ENCODE peak calls at places on chromosome 22, in four cellular contexts. One of them, this sample, is unnamed.
A peak's percentile ranks its signal among the peaks of the same experiment; 100 is the strongest.

GRCh38 chr22:44566911-44567310 is 68.9 kb upstream of the RTL6 start:
- DNase-seq in right lobe of liver: peak; percentile 27
- DNase-seq in activated naive CD4-positive, alpha-beta T cell treated with anti-CD3 and anti-CD28 coated beads for 36 hours: no peak
- DNase-seq in PC-3: no peak
- DNase-seq in this sample: no peak

GRCh38 chr22:31917227-31917921 is 27.0 kb upstream of the YWHAH start:
- DNase-seq in activated naive CD4-positive, alpha-beta T cell treated with anti-CD3 and anti-CD28 coated beads for 36 hours: no peak
- DNase-seq in right lobe of liver: no peak
- DNase-seq in PC-3: no peak
- DNase-seq in this sample: no peak

GRCh38 chr22:41994506-41994905 is 4.1 kb upstream of the WBP2NL start:
- DNase-seq in right lobe of liver: no peak
- DNase-seq in PC-3: no peak
- DNase-seq in activated naive CD4-positive, alpha-beta T cell treated with anti-CD3 and anti-CD28 coated beads for 36 hours: no peak
- DNase-seq in this sample: no peak

GRCh38 chr22:30208631-30209603 is 37.6 kb downstream of the LIF start:
- DNase-seq in activated naive CD4-positive, alpha-beta T cell treated with anti-CD3 and anti-CD28 coated beads for 36 hours: no peak
- DNase-seq in PC-3: peak; percentile 88
- DNase-seq in right lobe of liver: no peak
- DNase-seq in this sample: peak; percentile 84

GRCh38 chr22:49586244-49586748 is 241.4 kb downstream of the BRD1 start:
- DNase-seq in activated naive CD4-positive, alpha-beta T cell treated with anti-CD3 and anti-CD28 coated beads for 36 hours: no peak
- DNase-seq in PC-3: peak; percentile 2
- DNase-seq in right lobe of liver: peak; percentile 32
- DNase-seq in this sample: peak; percentile 14

GRCh38 chr22:23070418-23071162 is at the start of gene GNAZ:
- DNase-seq in right lobe of liver: peak; percentile 47
- DNase-seq in PC-3: no peak
- DNase-seq in activated naive CD4-positive, alpha-beta T cell treated with anti-CD3 and anti-CD28 coated beads for 36 hours: peak; percentile 16
- DNase-seq in this sample: no peak

GRCh38 chr22:22661275-22661674 is 16.9 kb downstream of the GGTLC2 start:
- DNase-seq in right lobe of liver: no peak
- DNase-seq in activated naive CD4-positive, alpha-beta T cell treated with anti-CD3 and anti-CD28 coated beads for 36 hours: no peak
- DNase-seq in PC-3: no peak
- DNase-seq in this sample: no peak

GRCh38 chr22:37848587-37849088 is 581 bp upstream of the EIF3L start:
- DNase-seq in activated naive CD4-positive, alpha-beta T cell treated with anti-CD3 and anti-CD28 coated beads for 36 hours: peak; percentile 45
- DNase-seq in right lobe of liver: no peak
- DNase-seq in PC-3: peak; percentile 18
- DNase-seq in this sample: no peak

GRCh38 chr22:18987765-18988164 is 51.7 kb upstream of the PRODH start:
- DNase-seq in right lobe of liver: peak; percentile 73
- DNase-seq in PC-3: no peak
- DNase-seq in activated naive CD4-positive, alpha-beta T cell treated with anti-CD3 and anti-CD28 coated beads for 36 hours: peak; percentile 31
- DNase-seq in this sample: peak; percentile 32

GRCh38 chr22:27692243-27692642 is 109.3 kb downstream of the MN1 start:
- DNase-seq in PC-3: no peak
- DNase-seq in activated naive CD4-positive, alpha-beta T cell treated with anti-CD3 and anti-CD28 coated beads for 36 hours: no peak
- DNase-seq in right lobe of liver: no peak
- DNase-seq in this sample: peak; percentile 15

GRCh38 chr22:48055185-48055584 is 1292.7 kb downstream of the TBC1D22A start:
- DNase-seq in right lobe of liver: no peak
- DNase-seq in activated naive CD4-positive, alpha-beta T cell treated with anti-CD3 and anti-CD28 coated beads for 36 hours: no peak
- DNase-seq in PC-3: no peak
- DNase-seq in this sample: no peak

GRCh38 chr22:39444247-39444800 is 12.5 kb upstream of the MGAT3 start:
- DNase-seq in PC-3: no peak
- DNase-seq in activated naive CD4-positive, alpha-beta T cell treated with anti-CD3 and anti-CD28 coated beads for 36 hours: no peak
- DNase-seq in right lobe of liver: no peak
- DNase-seq in this sample: peak; percentile 29

GRCh38 chr22:45007247-45007945 is 2.4 kb downstream of the PHF21B start:
- DNase-seq in activated naive CD4-positive, alpha-beta T cell treated with anti-CD3 and anti-CD28 coated beads for 36 hours: peak; percentile 30
- DNase-seq in PC-3: no peak
- DNase-seq in right lobe of liver: no peak
- DNase-seq in this sample: peak; percentile 2

GRCh38 chr22:34055525-34056200 is 135.4 kb upstream of the LARGE1 start:
- DNase-seq in activated naive CD4-positive, alpha-beta T cell treated with anti-CD3 and anti-CD28 coated beads for 36 hours: no peak
- DNase-seq in PC-3: no peak
- DNase-seq in right lobe of liver: no peak
- DNase-seq in this sample: peak; percentile 4

GRCh38 chr22:21074092-21074715 is 28.5 kb downstream of the LRRC74B start:
- DNase-seq in PC-3: peak; percentile 84
- DNase-seq in right lobe of liver: no peak
- DNase-seq in activated naive CD4-positive, alpha-beta T cell treated with anti-CD3 and anti-CD28 coated beads for 36 hours: no peak
- DNase-seq in this sample: peak; percentile 91

GRCh38 chr22:36328635-36329216 is 59.0 kb downstream of the MYH9 start:
- DNase-seq in activated naive CD4-positive, alpha-beta T cell treated with anti-CD3 and anti-CD28 coated beads for 36 hours: peak; percentile 55
- DNase-seq in PC-3: peak; percentile 69
- DNase-seq in right lobe of liver: no peak
- DNase-seq in this sample: peak; percentile 94

GRCh38 chr22:17988800-17989513 is 35.4 kb downstream of the MICAL3 start:
- DNase-seq in activated naive CD4-positive, alpha-beta T cell treated with anti-CD3 and anti-CD28 coated beads for 36 hours: no peak
- DNase-seq in PC-3: no peak
- DNase-seq in right lobe of liver: no peak
- DNase-seq in this sample: peak; percentile 29

GRCh38 chr22:32378703-32379272 is 21.1 kb downstream of the RFPL3 start:
- DNase-seq in right lobe of liver: no peak
- DNase-seq in activated naive CD4-positive, alpha-beta T cell treated with anti-CD3 and anti-CD28 coated beads for 36 hours: peak; percentile 51
- DNase-seq in PC-3: peak; percentile 58
- DNase-seq in this sample: peak; percentile 27

GRCh38 chr22:38882972-38883622 is 11.1 kb upstream of the CBX6 start:
- DNase-seq in activated naive CD4-positive, alpha-beta T cell treated with anti-CD3 and anti-CD28 coated beads for 36 hours: no peak
- DNase-seq in right lobe of liver: no peak
- DNase-seq in PC-3: no peak
- DNase-seq in this sample: no peak

GRCh38 chr22:36617694-36618522 is 85.6 kb downstream of the CACNG2 start:
- DNase-seq in activated naive CD4-positive, alpha-beta T cell treated with anti-CD3 and anti-CD28 coated beads for 36 hours: no peak
- DNase-seq in PC-3: no peak
- DNase-seq in right lobe of liver: no peak
- DNase-seq in this sample: no peak

GRCh38 chr22:20175597-20175900 is 24.7 kb upstream of the CCDC188 start:
- DNase-seq in PC-3: no peak
- DNase-seq in right lobe of liver: no peak
- DNase-seq in activated naive CD4-positive, alpha-beta T cell treated with anti-CD3 and anti-CD28 coated beads for 36 hours: no peak
- DNase-seq in this sample: no peak

GRCh38 chr22:30312053-30312452 is 14.7 kb downstream of the TBC1D10A start:
- DNase-seq in right lobe of liver: no peak
- DNase-seq in PC-3: peak; percentile 77
- DNase-seq in activated naive CD4-positive, alpha-beta T cell treated with anti-CD3 and anti-CD28 coated beads for 36 hours: peak; percentile 67
- DNase-seq in this sample: peak; percentile 93

GRCh38 chr22:18076060-18076497 is 1.7 kb upstream of the PEX26 start:
- DNase-seq in activated naive CD4-positive, alpha-beta T cell treated with anti-CD3 and anti-CD28 coated beads for 36 hours: peak; percentile 37
- DNase-seq in PC-3: peak; percentile 95
- DNase-seq in right lobe of liver: peak; percentile 83
- DNase-seq in this sample: peak; percentile 83

GRCh38 chr22:44707752-44708151 is 5.7 kb downstream of the PRR5 start:
- DNase-seq in PC-3: peak; percentile 49
- DNase-seq in activated naive CD4-positive, alpha-beta T cell treated with anti-CD3 and anti-CD28 coated beads for 36 hours: no peak
- DNase-seq in right lobe of liver: no peak
- DNase-seq in this sample: peak; percentile 27

GRCh38 chr22:17914474-17914873 is 109.9 kb downstream of the MICAL3 start:
- DNase-seq in activated naive CD4-positive, alpha-beta T cell treated with anti-CD3 and anti-CD28 coated beads for 36 hours: no peak
- DNase-seq in right lobe of liver: no peak
- DNase-seq in PC-3: no peak
- DNase-seq in this sample: no peak

GRCh38 chr22:50605349-50606074 is 4.9 kb downstream of the MAPK8IP2 start:
- DNase-seq in PC-3: no peak
- DNase-seq in activated naive CD4-positive, alpha-beta T cell treated with anti-CD3 and anti-CD28 coated beads for 36 hours: no peak
- DNase-seq in right lobe of liver: no peak
- DNase-seq in this sample: no peak

GRCh38 chr22:17726561-17727243 is 47.6 kb downstream of the BID start:
- DNase-seq in right lobe of liver: peak; percentile 45
- DNase-seq in PC-3: no peak
- DNase-seq in activated naive CD4-positive, alpha-beta T cell treated with anti-CD3 and anti-CD28 coated beads for 36 hours: peak; percentile 17
- DNase-seq in this sample: peak; percentile 79

GRCh38 chr22:48947636-48948035 is 880.0 kb downstream of the BRD1 start:
- DNase-seq in activated naive CD4-positive, alpha-beta T cell treated with anti-CD3 and anti-CD28 coated beads for 36 hours: no peak
- DNase-seq in PC-3: no peak
- DNase-seq in right lobe of liver: no peak
- DNase-seq in this sample: no peak

GRCh38 chr22:36371920-36372319 is 15.8 kb downstream of the MYH9 start:
- DNase-seq in PC-3: no peak
- DNase-seq in right lobe of liver: no peak
- DNase-seq in activated naive CD4-positive, alpha-beta T cell treated with anti-CD3 and anti-CD28 coated beads for 36 hours: no peak
- DNase-seq in this sample: no peak

GRCh38 chr22:39384750-39385480 is 14.7 kb upstream of the TAB1 start:
- DNase-seq in PC-3: peak; percentile 23
- DNase-seq in activated naive CD4-positive, alpha-beta T cell treated with anti-CD3 and anti-CD28 coated beads for 36 hours: no peak
- DNase-seq in right lobe of liver: no peak
- DNase-seq in this sample: no peak

GRCh38 chr22:44523981-44524759 is 26.1 kb upstream of the RTL6 start:
- DNase-seq in right lobe of liver: peak; percentile 26
- DNase-seq in activated naive CD4-positive, alpha-beta T cell treated with anti-CD3 and anti-CD28 coated beads for 36 hours: no peak
- DNase-seq in PC-3: no peak
- DNase-seq in this sample: peak; percentile 85

GRCh38 chr22:19715286-19715939 is 1.1 kb downstream of the SEPTIN5 start:
- DNase-seq in right lobe of liver: no peak
- DNase-seq in activated naive CD4-positive, alpha-beta T cell treated with anti-CD3 and anti-CD28 coated beads for 36 hours: no peak
- DNase-seq in PC-3: no peak
- DNase-seq in this sample: no peak

GRCh38 chr22:26321469-26321913 is 107.6 kb upstream of the ASPHD2 start:
- DNase-seq in PC-3: peak; percentile 31
- DNase-seq in activated naive CD4-positive, alpha-beta T cell treated with anti-CD3 and anti-CD28 coated beads for 36 hours: no peak
- DNase-seq in right lobe of liver: no peak
- DNase-seq in this sample: peak; percentile 87

This sample was measured in M059J.